ENCODE peak calls at places on chromosomes 12 and 14, in ten cellular contexts. V, X, T, M, R, W, F, J, H and C are unnamed samples.

GRCh38 chr12:44921736-44922135 is 45.6 kb upstream of the NELL2 start:
- DNase-seq in F (no peak), V (no peak), J (no peak), M (no peak), H (no peak), R (no peak), W (no peak), X (no peak), T (no peak), C (no peak)

GRCh38 chr14:52413729-52414453 is 99.8 kb downstream of the PTGER2 start:
- DNase-seq in V (peak), F (no peak), T (no peak), W (no peak), H (no peak), X (no peak), R (peak), J (peak), M (no peak), C (peak)

GRCh38 chr12:123126294-123127144 is 24.4 kb downstream of the PITPNM2 start:
- DNase-seq in F (no peak), W (no peak), M (peak), J (peak), R (peak), H (peak), X (peak), T (no peak), V (peak), C (peak)

GRCh38 chr12:2613674-2614073 is 181.1 kb upstream of the FKBP4 start:
- DNase-seq in M (peak), J (peak), R (peak), X (peak), T (peak), W (no peak), V (peak), F (peak), H (peak), C (peak)

GRCh38 chr12:47020211-47020821 is 59.1 kb upstream of the PCED1B start:
- DNase-seq in W (no peak), R (no peak), H (no peak), J (no peak), X (no peak), T (no peak), M (no peak), F (no peak), V (no peak), C (no peak)

GRCh38 chr12:27650011-27650410 is 46.2 kb upstream of the REP15 start:
- DNase-seq in H (no peak), X (no peak), F (no peak), V (no peak), J (no peak), W (no peak), R (no peak), M (no peak), T (no peak), C (no peak)

GRCh38 chr14:105529506-105530445 is 3.4 kb downstream of the TMEM121 start:
- DNase-seq in X (no peak), T (no peak), V (no peak), M (no peak), F (no peak), H (no peak), W (no peak), J (no peak), R (no peak), C (peak)

GRCh38 chr12:113299619-113300237 is 35.2 kb downstream of the SLC8B1 start:
- DNase-seq in V (peak), M (peak), X (peak), F (peak), R (peak), J (peak), T (no peak), H (peak), W (no peak), C (peak)

GRCh38 chr12:39427360-39427808 is 15.5 kb downstream of the KIF21A start:
- DNase-seq in H (no peak), M (peak), V (peak), T (no peak), W (no peak), R (no peak), J (no peak), X (peak), F (no peak), C (no peak)

GRCh38 chr14:63992858-63993257 is 140.1 kb downstream of the SYNE2 start:
- DNase-seq in J (no peak), H (no peak), W (no peak), F (no peak), T (no peak), V (no peak), R (no peak), M (no peak), X (peak), C (no peak)

GRCh38 chr14:72024043-72024407 is 91.8 kb downstream of the RGS6 start:
- DNase-seq in F (peak), J (peak), H (no peak), V (peak), M (peak), R (peak), W (peak), T (no peak), X (peak), C (no peak)

GRCh38 chr14:36604757-36605505 is 22.5 kb upstream of the NKX2-8 start:
- DNase-seq in X (peak), J (peak), T (no peak), F (peak), V (peak), R (peak), W (no peak), M (peak), H (peak), C (peak)

GRCh38 chr12:120771097-120771496 is 45.5 kb downstream of the ACADS start:
- DNase-seq in X (no peak), J (no peak), R (peak), H (no peak), F (no peak), W (no peak), M (no peak), V (no peak), T (no peak), C (no peak)